ENCODE peak calls at places on chromosomes 5 and 9, in eight cellular contexts. S is IMR-90; Z is CD8-positive, alpha-beta T cell; X is tibial nerve; M is CD4-positive, CD25-positive, alpha-beta regulatory T cell; H is GM12878; E is endodermal cell; L is CD4-positive, alpha-beta memory T cell. D is an unnamed sample. For H3K4me1, the result is how much of the 10 kb centered on the place peaks cover.

GRCh38 chr9:2085719-2086515 is 70.8 kb downstream of the SMARCA2 start:
- DNase-seq in S (peak), Z (no peak), X (no peak), M (no peak), H (no peak), E (no peak), L (no peak), D (no peak)

GRCh38 chr9:124632077-124632621 is 125.0 kb upstream of the NR5A1 start:
- DNase-seq in S (peak), Z (no peak), X (no peak), M (no peak), H (no peak), E (no peak), L (no peak), D (no peak)

GRCh38 chr5:132254321-132254977 is 3.0 kb upstream of the PDLIM4 start:
- DNase-seq in S (no peak), Z (no peak), X (peak), M (no peak), H (no peak), E (peak), L (no peak), D (no peak)

GRCh38 chr5:171315386-171315891 is 6.4 kb downstream of the TLX3 start:
- DNase-seq in S (no peak), Z (no peak), X (no peak), M (no peak), H (no peak), E (no peak), L (no peak), D (no peak)

GRCh38 chr5:3129252-3129651 is 377.8 kb upstream of the IRX2 start:
- DNase-seq in S (no peak), Z (no peak), X (no peak), M (no peak), H (no peak), E (peak), L (no peak), D (no peak)

GRCh38 chr5:137888875-137889759 is at the start of gene PKD2L2:
- DNase-seq in S (peak), Z (peak), X (peak), M (peak), H (peak), E (peak), L (peak), D (peak)

GRCh38 chr5:89064691-89065207 is 181.8 kb upstream of the MEF2C start:
- DNase-seq in S (no peak), Z (no peak), X (no peak), M (no peak), H (no peak), E (no peak), L (no peak), D (no peak)

GRCh38 chr5:92320446-92320845 is 937.3 kb upstream of the ARRDC3 start:
- DNase-seq in S (no peak), Z (no peak), X (no peak), M (no peak), H (no peak), E (no peak), L (no peak), D (no peak)

GRCh38 chr5:165321912-165322311 is 1816.5 kb downstream of the MAT2B start:
- DNase-seq in S (peak), Z (no peak), X (no peak), M (no peak), H (no peak), E (no peak), L (no peak), D (no peak)

GRCh38 chr5:156693113-156693512 is 157.0 kb upstream of the PPP1R2B start:
- DNase-seq in S (no peak), Z (no peak), X (no peak), M (no peak), H (no peak), E (no peak), L (no peak), D (no peak)
- H3K27ac ChIP-seq in S (no peak), Z (no peak), X (no peak), M (no peak), H (no peak), E (no peak), L (no peak), D (no peak)

DNA sequence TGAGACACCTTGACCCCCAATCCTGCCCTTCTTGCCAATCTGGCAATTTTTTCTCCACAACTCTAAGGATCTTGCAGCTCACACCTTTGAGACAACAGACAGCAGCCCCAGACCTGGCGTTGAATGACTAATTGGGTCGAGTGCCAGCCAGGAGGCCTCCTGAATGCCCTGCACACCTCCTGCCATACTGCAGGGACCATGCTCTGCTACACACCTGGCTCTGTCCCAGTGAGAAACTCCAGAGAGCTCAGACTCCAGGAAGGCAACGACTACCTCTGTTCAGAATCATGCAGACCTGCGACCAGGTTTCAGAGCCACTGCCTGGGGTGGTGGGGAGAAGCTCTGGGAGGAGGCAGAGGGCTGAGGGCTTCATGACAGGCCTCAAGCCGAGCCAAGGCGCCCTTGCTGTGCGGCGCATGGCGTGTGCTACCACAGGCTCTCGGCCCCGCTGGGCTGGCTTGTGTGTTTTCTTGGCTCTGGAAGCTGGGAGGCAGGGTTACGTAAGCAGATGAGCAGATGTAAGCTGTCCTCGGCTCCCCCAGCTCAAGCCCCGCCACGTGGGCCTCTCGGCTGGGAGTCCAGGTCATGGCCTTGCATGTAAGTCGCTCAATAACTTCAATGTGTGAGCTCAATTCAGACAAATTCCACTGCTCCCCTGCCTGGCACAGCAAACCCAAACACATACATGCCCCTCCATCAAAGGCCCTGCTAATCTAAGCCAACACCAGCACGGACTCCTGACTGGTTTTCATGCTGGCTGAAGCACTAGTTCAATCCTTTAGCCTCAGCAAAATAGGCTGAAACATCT is 27.5 kb downstream of the B4GALT1 start:
- DNase-seq in S (peak), Z (no peak), X (peak), M (no peak), H (no peak), E (no peak), L (no peak), D (no peak)
- H3K4me1 ChIP-seq in S (under half), Z (half or more), X (half or more), M (half or more), H (half or more), E (under half), L (half or more), D (under half)

GRCh38 chr9:19127881-19128719 is 808 bp upstream of the PLIN2 start:
- DNase-seq in S (no peak), Z (no peak), X (peak), M (peak), H (no peak), E (peak), L (peak), D (peak)
- H3K4me3 ChIP-seq in S (peak), Z (peak), X (peak), M (peak), H (peak), E (peak), L (peak), D (peak)

GRCh38 chr9:92291577-92291976 is 1.9 kb downstream of the IARS1 start:
- DNase-seq in S (no peak), Z (no peak), X (no peak), M (no peak), H (no peak), E (no peak), L (no peak), D (no peak)

GRCh38 chr9:92292338-92293074 is 991 bp downstream of the IARS1 start:
- DNase-seq in S (peak), Z (no peak), X (no peak), M (no peak), H (no peak), E (no peak), L (no peak), D (no peak)

GRCh38 chr9:92293452-92294296 is at the start of gene IARS1:
- DNase-seq in S (peak), Z (peak), X (peak), M (peak), H (peak), E (peak), L (peak), D (peak)

GRCh38 chr9:92294297-92294676 is 790 bp upstream of the IARS1 start:
- DNase-seq in S (peak), Z (no peak), X (no peak), M (no peak), H (no peak), E (peak), L (peak), D (peak)

DNA sequence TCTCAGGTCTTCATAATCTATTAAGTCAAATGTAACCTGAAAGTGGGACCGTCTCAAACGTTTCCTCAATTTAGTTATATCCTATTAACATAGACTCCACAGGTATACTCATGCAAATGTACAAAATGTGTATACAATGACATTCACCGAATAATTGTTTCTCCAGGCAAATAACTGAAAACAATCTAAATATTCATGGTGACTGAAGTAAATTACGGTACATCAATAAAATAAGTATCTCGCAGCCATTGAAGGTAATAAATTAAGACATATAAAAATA is 482 bp downstream of the IARS1 start:
- DNase-seq in S (no peak), Z (no peak), X (no peak), M (no peak), H (no peak), E (no peak), L (no peak), D (no peak)
- H3K27ac ChIP-seq in S (peak), Z (peak), X (peak), M (peak), H (peak), E (peak), L (peak), D (peak)

GRCh38 chr9:136995370-136995769 is 998 bp downstream of the CLIC3 start:
- DNase-seq in S (no peak), Z (no peak), X (no peak), M (no peak), H (no peak), E (no peak), L (no peak), D (no peak)
- H3K4me1 ChIP-seq in S (under half), Z (half or more), X (half or more), M (half or more), H (under half), E (under half), L (half or more), D (under half)

DNA sequence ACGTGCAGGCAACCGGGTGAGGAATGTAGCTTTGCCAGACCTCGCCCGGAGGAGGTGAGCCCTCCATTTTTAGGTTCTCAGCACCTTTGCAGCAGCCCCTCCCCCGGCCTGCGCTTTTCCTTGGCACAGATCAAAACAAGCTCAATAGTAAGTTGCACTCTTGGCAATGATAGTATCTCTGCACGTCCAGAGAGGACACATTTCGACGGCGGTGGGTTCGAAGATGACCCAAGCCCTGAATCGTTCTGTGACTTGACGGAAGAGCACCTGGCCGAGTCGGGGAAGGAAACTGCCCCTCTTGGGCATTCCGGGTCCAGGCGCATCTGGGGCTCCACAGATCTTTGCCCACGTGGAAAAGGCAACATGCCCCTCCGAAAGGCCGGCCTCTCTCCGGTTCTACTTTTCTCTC is 904 bp downstream of the GDNF start:
- DNase-seq in S (no peak), Z (no peak), X (no peak), M (no peak), H (no peak), E (peak), L (no peak), D (no peak)
- H3K4me3 ChIP-seq in S (peak), Z (no peak), X (peak), M (no peak), H (no peak), E (peak), L (no peak), D (no peak)

GRCh38 chr9:137254624-137255447 is at the start of gene NELFB:
- DNase-seq in S (peak), Z (peak), X (peak), M (peak), H (peak), E (peak), L (peak), D (peak)

GRCh38 chr9:137255448-137256114 is 454 bp downstream of the NELFB start:
- DNase-seq in S (no peak), Z (no peak), X (no peak), M (no peak), H (no peak), E (no peak), L (peak), D (peak)

GRCh38 chr9:137252555-137253506 is 1.7 kb downstream of the STPG3 start:
- DNase-seq in S (no peak), Z (no peak), X (no peak), M (no peak), H (no peak), E (peak), L (peak), D (no peak)

GRCh38 chr9:137251490-137252268 is 593 bp downstream of the STPG3 start:
- DNase-seq in S (no peak), Z (no peak), X (no peak), M (no peak), H (no peak), E (no peak), L (peak), D (no peak)

GRCh38 chr9:137253717-137254623 is 1.2 kb upstream of the NELFB start:
- DNase-seq in S (no peak), Z (no peak), X (no peak), M (no peak), H (no peak), E (peak), L (peak), D (no peak)
- H3K27ac ChIP-seq in S (peak), Z (no peak), X (peak), M (no peak), H (no peak), E (no peak), L (peak), D (peak)

D was measured in DND-41.